ENCODE peak calls at places on chromosomes 13 and 19, in ten cellular contexts. C is right lobe of liver, N is fibroblast of mammary gland, T is OCI-LY7, S is B cell, R is astrocyte, X is Caco-2, A is GM20000, D is cardiac fibroblast, L is GM23338. G is an unnamed sample.
A peak's percentile ranks its signal among the peaks of the same experiment; 100 is the strongest.

GRCh38 chr19:1961545-1961878 is 20.5 kb downstream of the CSNK1G2 start:
- DNase-seq in C (no peak), N (no peak), T (no peak), S (no peak), R (no peak), X (no peak), A (no peak), D (no peak), L (no peak), G (no peak)

GRCh38 chr19:39780894-39781293 is 2.2 kb downstream of the LEUTX start:
- DNase-seq in C (no peak), N (no peak), T (no peak), S (no peak), R (no peak), X (no peak), A (no peak), D (no peak), L (no peak), G (no peak)

GRCh38 chr13:113493315-113493951 is 2.9 kb upstream of the DCUN1D2 start:
- DNase-seq in C (no peak), N (peak; percentile 99), T (no peak), S (no peak), R (peak; percentile 96), X (no peak), A (peak; percentile 58), D (peak; percentile 96), L (no peak), G (peak; percentile 54)

GRCh38 chr13:52454459-52454824 is 836 bp upstream of the CKAP2 start:
- DNase-seq in C (no peak), N (no peak), T (peak; percentile 77), S (peak; percentile 45), R (no peak), X (no peak), A (peak; percentile 66), D (no peak), L (peak; percentile 12), G (no peak)

GRCh38 chr13:85521586-85521985 is 277.6 kb downstream of the SLITRK6 start:
- DNase-seq in C (no peak), N (no peak), T (no peak), S (no peak), R (no peak), X (no peak), A (no peak), D (no peak), L (no peak), G (no peak)

GRCh38 chr19:43767818-43768217 is 13.0 kb downstream of the KCNN4 start:
- DNase-seq in C (no peak), N (no peak), T (no peak), S (no peak), R (no peak), X (no peak), A (no peak), D (no peak), L (no peak), G (no peak)

GRCh38 chr19:17871032-17871877 is 490 bp upstream of the SLC5A5 start:
- DNase-seq in C (no peak), N (no peak), T (no peak), S (no peak), R (no peak), X (no peak), A (no peak), D (no peak), L (no peak), G (no peak)

GRCh38 chr13:52638929-52639328 is 3.3 kb upstream of the HNRNPA1L2 start:
- DNase-seq in C (no peak), N (no peak), T (no peak), S (no peak), R (no peak), X (no peak), A (no peak), D (no peak), L (no peak), G (no peak)

GRCh38 chr19:46896076-46896794 is 35.4 kb downstream of the ARHGAP35 start:
- DNase-seq in C (peak; percentile 83), N (no peak), T (peak; percentile 85), S (no peak), R (no peak), X (no peak), A (no peak), D (no peak), L (no peak), G (no peak)

GRCh38 chr19:51891193-51891747 is 3.5 kb upstream of the ZNF577 start:
- DNase-seq in C (no peak), N (peak; percentile 11), T (no peak), S (no peak), R (no peak), X (no peak), A (no peak), D (peak; percentile 9), L (peak; percentile 49), G (no peak)

GRCh38 chr13:64925284-64925683 is 2304.9 kb downstream of the PCDH9 start:
- DNase-seq in C (no peak), N (no peak), T (no peak), S (no peak), R (no peak), X (no peak), A (no peak), D (peak; percentile 22), L (peak; percentile 38), G (peak; percentile 81)

DNA sequence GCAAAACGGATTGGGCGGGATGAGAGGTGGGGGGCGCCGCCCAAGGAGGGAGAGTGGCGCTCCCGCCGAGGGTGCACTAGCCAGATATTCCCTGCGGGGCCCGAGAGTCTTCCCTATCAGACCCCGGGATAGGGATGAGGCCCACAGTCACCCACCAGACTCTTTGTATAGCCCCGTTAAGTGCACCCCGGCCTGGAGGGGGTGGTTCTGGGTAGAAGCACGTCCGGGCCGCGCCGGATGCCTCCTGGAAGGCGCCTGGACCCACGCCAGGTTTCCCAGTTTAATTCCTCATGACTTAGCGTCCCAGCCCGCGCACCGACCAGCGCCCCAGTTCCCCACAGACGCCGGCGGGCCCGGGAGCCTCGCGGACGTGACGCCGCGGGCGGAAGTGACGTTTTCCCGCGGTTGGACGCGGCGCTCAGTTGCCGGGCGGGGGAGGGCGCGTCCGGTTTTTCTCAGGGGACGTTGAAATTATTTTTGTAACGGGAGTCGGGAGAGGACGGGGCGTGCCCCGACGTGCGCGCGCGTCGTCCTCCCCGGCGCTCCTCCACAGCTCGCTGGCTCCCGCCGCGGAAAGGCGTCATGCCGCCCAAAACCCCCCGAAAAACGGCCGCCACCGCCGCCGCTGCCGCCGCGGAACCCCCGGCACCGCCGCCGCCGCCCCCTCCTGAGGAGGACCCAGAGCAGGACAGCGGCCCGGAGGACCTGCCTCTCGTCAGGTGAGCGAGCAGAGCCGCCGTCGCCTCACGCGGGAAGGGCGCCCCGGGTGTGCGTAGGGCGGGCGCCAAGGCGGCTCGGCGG is at the start of gene RB1:
- DNase-seq in C (peak; percentile 95), N (peak; percentile 90), T (peak; percentile 92), S (peak; percentile 90), R (peak; percentile 84), X (peak; percentile 81), A (peak; percentile 90), D (peak; percentile 93), L (peak; percentile 87), G (peak; percentile 95)
- TF ChIP-seq CTCF in C (peak; percentile 5), N (no peak), T (no peak), S (no peak), R (no peak), X (no peak), A (no peak), D (no peak), L (no peak), G (no peak)

DNA sequence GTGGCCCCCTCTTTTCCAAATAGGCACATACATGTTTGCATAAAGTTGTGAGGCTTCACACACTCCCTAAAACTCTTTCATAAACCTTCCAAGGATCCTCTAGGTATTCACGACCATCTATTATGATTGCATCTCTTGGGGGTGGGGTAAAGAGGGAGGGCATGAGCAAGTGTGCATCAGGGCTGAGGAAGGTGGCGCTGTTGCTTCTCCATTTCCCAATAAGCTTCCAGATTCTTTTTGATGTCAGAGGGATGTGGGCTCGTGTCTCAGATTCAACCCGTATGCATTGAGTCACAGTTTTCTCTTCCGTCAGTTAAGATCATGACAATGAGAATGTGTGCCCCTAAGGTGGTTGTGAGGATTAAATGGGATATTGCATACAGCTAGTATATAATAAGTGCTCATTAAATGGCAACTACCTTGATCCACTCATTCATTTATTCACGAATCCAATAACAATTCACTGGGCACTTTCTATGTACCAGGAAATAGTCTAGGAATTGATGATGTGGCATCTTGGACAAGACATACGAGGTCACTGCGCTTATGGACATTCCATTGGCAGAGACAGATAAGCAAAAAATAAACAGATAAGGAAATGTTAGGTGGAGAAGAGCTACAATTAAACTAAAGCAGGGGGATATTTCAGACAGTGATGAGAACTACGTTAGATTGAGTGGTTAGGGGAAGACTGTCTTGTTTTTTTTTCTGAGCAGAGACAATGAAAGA is 10.3 kb downstream of the CYP2B6 start:
- DNase-seq in C (no peak), N (no peak), T (no peak), S (no peak), R (no peak), X (no peak), A (no peak), D (no peak), L (peak; percentile 64), G (no peak)
- TF ChIP-seq CTCF in C (no peak), N (no peak), T (peak; percentile 42), S (no peak), R (no peak), X (no peak), A (no peak), D (no peak), L (peak; percentile 61), G (no peak)

DNA sequence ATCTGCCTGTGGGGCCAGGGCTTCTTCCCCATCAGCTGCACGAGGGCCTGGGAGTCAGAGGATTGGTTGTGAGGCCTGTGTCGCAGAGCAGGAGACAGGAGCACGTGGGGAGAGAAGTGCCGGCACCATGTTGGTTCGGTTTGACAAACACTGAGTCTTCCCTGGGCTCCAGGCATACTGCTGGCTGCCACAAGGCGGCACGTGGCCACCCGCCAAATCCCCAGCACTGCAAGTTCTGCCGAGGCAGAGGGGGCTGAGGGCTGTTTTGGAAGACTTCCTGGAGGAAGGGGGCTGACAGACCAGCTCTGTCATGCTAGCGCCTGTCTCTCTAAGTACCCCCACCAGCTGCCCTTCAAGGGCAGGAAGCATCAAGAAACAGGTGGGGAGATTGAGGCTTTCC is 9.5 kb downstream of the SHANK1 start:
- DNase-seq in C (no peak), N (no peak), T (no peak), S (no peak), R (no peak), X (no peak), A (no peak), D (no peak), L (no peak), G (no peak)
- TF ChIP-seq CTCF in C (no peak), N (no peak), T (no peak), S (no peak), R (no peak), X (no peak), A (no peak), D (no peak), L (no peak), G (no peak)

DNA sequence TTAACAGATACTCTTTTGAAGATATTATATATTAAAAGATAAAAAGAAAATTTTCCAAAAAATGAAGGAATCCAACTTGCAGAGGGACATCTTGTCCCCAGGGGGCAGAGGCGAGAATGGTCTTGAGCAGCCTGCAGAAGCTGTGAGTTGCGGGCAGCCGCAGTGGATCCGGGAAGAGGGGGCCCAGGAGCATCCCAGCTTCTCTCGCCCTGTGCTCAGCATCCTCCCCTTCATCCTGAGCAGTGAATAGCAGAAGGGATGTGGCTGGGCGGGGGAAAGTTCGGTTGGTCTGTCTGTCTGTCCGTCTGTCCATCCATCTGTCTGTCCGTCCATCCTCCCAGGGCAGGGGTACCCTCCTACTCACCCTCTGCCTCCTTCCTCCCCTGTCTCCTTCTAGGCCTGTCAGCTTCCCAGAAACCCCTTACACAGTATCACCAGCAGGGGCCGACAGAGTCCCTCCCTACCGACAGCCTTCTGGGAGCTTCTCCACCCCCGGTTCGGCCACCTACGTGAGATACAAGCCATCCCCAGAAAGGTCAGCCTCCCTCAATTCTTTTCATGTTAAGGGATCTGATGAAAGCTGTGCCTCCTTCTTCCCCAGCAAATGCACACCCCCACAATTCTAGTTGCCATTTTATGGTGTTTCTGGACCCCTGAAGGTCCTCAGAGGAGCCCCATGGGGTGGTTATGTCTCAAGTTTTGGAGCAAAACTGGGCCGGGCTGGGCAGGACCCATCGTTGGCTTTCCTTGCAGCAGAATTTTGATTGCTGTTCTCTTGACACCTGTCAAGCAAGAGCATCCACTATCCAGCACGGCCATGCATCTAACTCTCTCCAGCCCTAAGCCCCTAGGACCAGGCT is 81.6 kb downstream of the DPF1 start:
- DNase-seq in C (no peak), N (peak; percentile 51), T (peak; percentile 63), S (peak; percentile 53), R (peak; percentile 12), X (peak; percentile 71), A (peak; percentile 58), D (peak; percentile 52), L (peak; percentile 92), G (no peak)
- TF ChIP-seq CTCF in C (peak; percentile 44), N (peak; percentile 89), T (peak; percentile 79), S (peak; percentile 51), R (peak; percentile 70), X (peak; percentile 84), A (peak; percentile 40), D (peak; percentile 89), L (peak; percentile 72), G (peak; percentile 64)

G was measured in osteocyte.